ENCODE peak calls at places on chromosomes 7 and 10, in four cellular contexts. L is tibial nerve; Q is CD8-positive, alpha-beta T cell; S is fibroblast of lung. O is an unnamed sample.

GRCh38 chr7:142248166-142249160 is 9.4 kb downstream of the PRSS58 start:
- DNase-seq in L (no peak), Q (no peak), S (no peak), O (no peak)

GRCh38 chr7:32169236-32169635 is 99.0 kb upstream of the PDE1C start:
- DNase-seq in L (no peak), Q (no peak), S (peak; percentile 23), O (peak; percentile 24)

GRCh38 chr7:90474284-90475210 is 5.1 kb downstream of the PTTG1IP2 start:
- DNase-seq in L (no peak), Q (no peak), S (peak; percentile 97), O (peak; percentile 90)

GRCh38 chr10:75827591-75827990 is 396.2 kb downstream of the LRMDA start:
- DNase-seq in L (no peak), Q (no peak), S (no peak), O (no peak)

GRCh38 chr7:55887786-55888185 is 530 bp downstream of the ZNF713 start:
- DNase-seq in L (no peak), Q (no peak), S (peak; percentile 3), O (peak; percentile 3)

GRCh38 chr10:14296081-14296709 is 34.5 kb downstream of the FRMD4A start:
- DNase-seq in L (no peak), Q (no peak), S (peak; percentile 42), O (peak; percentile 3)

GRCh38 chr7:25805027-25805687 is 346.8 kb upstream of the NFE2L3 start:
- DNase-seq in L (no peak), Q (no peak), S (peak; percentile 44), O (peak; percentile 13)

GRCh38 chr7:91636129-91636724 is 244.3 kb downstream of the MTERF1 start:
- DNase-seq in L (peak; percentile 14), Q (no peak), S (no peak), O (peak; percentile 32)

GRCh38 chr7:50205011-50205410 is 99.5 kb upstream of the IKZF1 start:
- DNase-seq in L (no peak), Q (no peak), S (no peak), O (no peak)

GRCh38 chr10:13750299-13751190 is 163.8 kb downstream of the PRPF18 start:
- DNase-seq in L (no peak), Q (no peak), S (no peak), O (no peak)

GRCh38 chr10:43076876-43077420 is at the start of gene RET:
- DNase-seq in L (no peak), Q (no peak), S (no peak), O (no peak)

GRCh38 chr10:16652154-16652553 is 130.5 kb upstream of the C1QL3 start:
- DNase-seq in L (no peak), Q (no peak), S (peak; percentile 49), O (peak; percentile 30)

GRCh38 chr10:10499839-10500238 is 517.8 kb upstream of the CELF2 start:
- DNase-seq in L (no peak), Q (no peak), S (peak; percentile 77), O (peak; percentile 52)

GRCh38 chr7:12764355-12765000 is 77.0 kb downstream of the ARL4A start:
- DNase-seq in L (no peak), Q (no peak), S (peak; percentile 59), O (peak; percentile 73)

GRCh38 chr7:148729984-148730733 is 31.5 kb downstream of the CUL1 start:
- DNase-seq in L (no peak), Q (no peak), S (peak; percentile 67), O (peak; percentile 40)

GRCh38 chr10:124019886-124020797 is 73.3 kb downstream of the CHST15 start:
- DNase-seq in L (no peak), Q (no peak), S (no peak), O (no peak)
- TF ChIP-seq CTCF in L (no peak), Q (no peak), S (no peak), O (no peak)

DNA sequence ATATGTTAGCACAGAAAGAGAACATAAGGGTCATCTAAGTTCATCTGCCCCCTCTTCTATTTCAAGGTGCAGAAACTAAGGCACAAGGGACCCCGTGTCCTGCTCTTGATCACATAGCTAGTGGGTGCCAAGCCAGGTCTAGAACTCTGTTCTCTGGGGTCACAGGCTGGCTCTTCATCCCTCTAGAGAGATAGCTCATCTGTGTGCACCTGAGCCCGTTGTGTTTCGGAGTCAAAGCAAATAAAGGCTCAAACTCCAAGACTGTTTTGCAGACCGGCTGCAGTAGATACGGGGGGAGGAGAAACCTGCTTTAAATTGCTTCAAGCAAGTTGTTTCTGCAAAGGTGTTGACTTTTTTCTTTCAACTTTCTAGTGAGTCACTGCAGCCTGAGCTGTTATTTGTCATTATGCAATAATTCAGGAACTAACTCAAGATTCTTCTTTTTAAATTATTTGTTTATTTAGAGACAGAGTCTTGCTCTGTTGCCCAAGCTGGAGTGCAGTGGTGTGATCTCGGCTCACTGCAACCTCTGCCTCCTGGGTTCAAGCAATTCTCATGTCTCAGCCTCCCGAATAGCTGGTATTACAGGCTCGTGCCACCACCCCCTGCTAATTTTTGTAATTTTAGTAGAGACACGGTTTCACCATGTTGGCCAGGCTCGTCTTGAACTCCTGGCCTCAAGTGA is 6.5 kb downstream of the BLVRA start:
- DNase-seq in L (no peak), Q (no peak), S (peak; percentile 51), O (peak; percentile 22)
- H3K4me3 ChIP-seq in L (no peak overlapping the region), Q (no peak overlapping the region), S (no peak overlapping the region), O (no peak overlapping the region)

GRCh38 chr7:3154881-3155494 is 111.3 kb upstream of the CARD11 start:
- DNase-seq in L (peak; percentile 47), Q (peak; percentile 43), S (peak; percentile 31), O (peak; percentile 60)
- TF ChIP-seq CTCF in L (peak; percentile 39), Q (peak; percentile 89), S (peak; percentile 73), O (peak; percentile 76)

GRCh38 chr10:101723176-101723575 is 28.2 kb upstream of the FBXW4 start:
- DNase-seq in L (no peak), Q (no peak), S (no peak), O (no peak)
- H3K4me3 ChIP-seq in L (no peak overlapping the region), Q (no peak overlapping the region), S (no peak overlapping the region), O (no peak overlapping the region)

O was measured in fibroblast of the aortic adventitia.